ENCODE peak calls at places on chromosomes 2 and 18, in four cellular contexts. F is GM12878, R is GM12892, V is HepG2. Y is an unnamed sample.
A peak's percentile ranks its signal among the peaks of the same experiment; 100 is the strongest.

GRCh38 chr2:19630921-19631320 is 270.9 kb downstream of the TTC32 start:
- DNase-seq in F (no peak), R (no peak), V (no peak), Y (no peak)

GRCh38 chr2:241933175-241933911 is 63.8 kb downstream of the RTP5 start:
- DNase-seq in F (no peak), R (no peak), V (no peak), Y (no peak)

GRCh38 chr2:241018051-241018891 is 19.9 kb downstream of the SNED1 start:
- DNase-seq in F (no peak), R (no peak), V (no peak), Y (no peak)

GRCh38 chr18:73479472-73479871 is 611.7 kb upstream of the NETO1 start:
- DNase-seq in F (no peak), R (no peak), V (no peak), Y (no peak)

GRCh38 chr2:232335859-232336215 is 42.7 kb upstream of the ALPP start:
- DNase-seq in F (no peak), R (no peak), V (no peak), Y (no peak)

GRCh38 chr2:30147196-30147714 is 448 bp downstream of the YPEL5 start:
- DNase-seq in F (no peak), R (no peak), V (no peak), Y (no peak)

GRCh38 chr2:15223887-15224286 is 337.2 kb downstream of the NBAS start:
- DNase-seq in F (no peak), R (no peak), V (no peak), Y (no peak)

GRCh38 chr2:105781274-105781673 is 36.6 kb downstream of the NCK2 start:
- DNase-seq in F (no peak), R (no peak), V (no peak), Y (no peak)

GRCh38 chr2:154375625-154376020 is 322.9 kb upstream of the KCNJ3 start:
- DNase-seq in F (no peak), R (no peak), V (peak; percentile 54), Y (no peak)

GRCh38 chr2:234993547-234993981 is 41.7 kb downstream of the SH3BP4 start:
- DNase-seq in F (no peak), R (no peak), V (no peak), Y (no peak)

GRCh38 chr2:219912530-219912929 is 285.1 kb downstream of the SLC4A3 start:
- DNase-seq in F (no peak), R (no peak), V (no peak), Y (no peak)

GRCh38 chr18:33355756-33356155 is 84.8 kb downstream of the CCDC178 start:
- DNase-seq in F (no peak), R (no peak), V (no peak), Y (no peak)

GRCh38 chr18:25033747-25034471 is 318.1 kb downstream of the ZNF521 start:
- DNase-seq in F (no peak), R (no peak), V (no peak), Y (no peak)

GRCh38 chr18:59481436-59481835 is 122.4 kb upstream of the LMAN1 start:
- DNase-seq in F (no peak), R (no peak), V (no peak), Y (no peak)

GRCh38 chr18:41992066-41992465 is 37.0 kb downstream of the PIK3C3 start:
- DNase-seq in F (peak; percentile 76), R (no peak), V (no peak), Y (no peak)

GRCh38 chr2:60554649-60555065 is 1.2 kb upstream of the BCL11A start:
- DNase-seq in F (no peak), R (no peak), V (no peak), Y (no peak)

GRCh38 chr2:88540346-88540745 is 86.9 kb downstream of the EIF2AK3 start:
- DNase-seq in F (no peak), R (no peak), V (no peak), Y (no peak)

GRCh38 chr18:62522178-62522509 is 681 bp upstream of the ZCCHC2 start:
- DNase-seq in F (no peak), R (no peak), V (no peak), Y (no peak)

GRCh38 chr18:47901624-47902362 is 28.7 kb downstream of the SMAD2 start:
- DNase-seq in F (peak; percentile 61), R (no peak), V (no peak), Y (no peak)

GRCh38 chr18:51196811-51197660 is 445 bp downstream of the MEX3C start:
- DNase-seq in F (no peak), R (peak; percentile 26), V (no peak), Y (peak; percentile 15)

GRCh38 chr18:51195086-51195601 is 2.3 kb downstream of the MEX3C start:
- DNase-seq in F (no peak), R (no peak), V (no peak), Y (no peak)

GRCh38 chr18:51194604-51195003 is 2.9 kb downstream of the MEX3C start:
- DNase-seq in F (no peak), R (no peak), V (no peak), Y (no peak)

GRCh38 chr18:51196116-51196810 is 1.2 kb downstream of the MEX3C start:
- DNase-seq in F (no peak), R (peak; percentile 29), V (no peak), Y (no peak)

DNA sequence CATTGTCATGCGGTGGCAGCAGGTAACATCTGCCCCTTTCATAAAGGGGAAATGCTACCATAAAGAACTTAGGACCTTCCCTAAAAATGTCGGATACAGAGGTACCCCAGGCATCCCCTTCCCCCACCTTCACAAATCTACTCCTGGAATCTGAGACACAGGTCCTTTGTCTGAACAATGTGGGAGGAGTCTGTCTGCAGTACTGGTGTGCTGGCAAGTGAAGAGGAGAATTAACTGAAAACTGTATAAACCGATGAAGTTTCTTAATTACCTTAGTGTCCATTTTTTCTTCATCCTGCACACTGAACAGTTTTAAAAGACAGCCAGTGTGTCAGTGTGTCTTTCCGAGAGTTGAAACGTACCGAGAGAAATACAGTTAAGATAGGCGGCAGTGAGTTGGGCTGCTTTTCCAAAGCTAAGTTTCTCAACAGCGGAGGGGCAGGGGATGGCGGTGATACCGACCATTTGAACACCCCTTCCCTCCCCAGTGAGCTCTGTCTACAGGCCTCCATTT is 1.8 kb downstream of the MEX3C start:
- DNase-seq in F (no peak), R (no peak), V (peak; percentile 87), Y (no peak)
- TF ChIP-seq TAF1 in F (peak; percentile 10), R (no peak), V (no peak), Y (no peak)

GRCh38 chr2:41907716-41908328 is 140.0 kb upstream of the PKDCC start:
- DNase-seq in F (no peak), R (no peak), V (no peak), Y (no peak)
- TF ChIP-seq POLR2A in F (no peak), R (no peak), V (no peak), Y (no peak)

DNA sequence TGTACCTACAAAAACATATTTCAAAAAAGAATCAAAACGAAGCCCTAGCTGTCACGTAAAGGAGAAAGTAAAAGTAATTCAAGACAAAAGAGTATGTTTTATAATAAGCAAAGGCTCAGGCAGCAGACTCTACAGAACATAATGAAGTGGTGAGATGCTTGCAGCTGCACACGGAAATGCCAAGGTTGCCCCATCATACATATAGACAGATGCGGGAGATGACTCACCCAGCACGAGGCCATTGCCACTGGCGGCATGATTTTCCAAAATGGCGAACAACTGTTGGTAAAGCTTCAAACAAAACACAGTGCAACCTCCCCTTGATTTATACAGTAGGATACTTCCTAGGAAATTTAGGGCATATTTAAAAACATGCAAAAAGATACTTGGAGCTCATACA is 26.0 kb upstream of the C1QL2 start:
- DNase-seq in F (no peak), R (no peak), V (no peak), Y (no peak)
- TF ChIP-seq TAF1 in F (no peak), R (no peak), V (no peak), Y (no peak)

GRCh38 chr2:161136194-161136593 is 24.0 kb upstream of the TANK start:
- DNase-seq in F (no peak), R (no peak), V (no peak), Y (no peak)

GRCh38 chr2:161138429-161138828 is 21.8 kb upstream of the TANK start:
- DNase-seq in F (no peak), R (no peak), V (no peak), Y (no peak)

GRCh38 chr2:161139098-161139987 is 20.9 kb upstream of the TANK start:
- DNase-seq in F (no peak), R (no peak), V (no peak), Y (no peak)

GRCh38 chr2:161134547-161135518 is 25.4 kb upstream of the TANK start:
- DNase-seq in F (no peak), R (no peak), V (peak; percentile 66), Y (no peak)

GRCh38 chr2:161136696-161137324 is 23.4 kb upstream of the TANK start:
- DNase-seq in F (peak; percentile 87), R (no peak), V (no peak), Y (no peak)
- TF ChIP-seq POLR2A in F (peak; percentile 56), R (peak; percentile 92), V (no peak), Y (peak; percentile 95)

DNA sequence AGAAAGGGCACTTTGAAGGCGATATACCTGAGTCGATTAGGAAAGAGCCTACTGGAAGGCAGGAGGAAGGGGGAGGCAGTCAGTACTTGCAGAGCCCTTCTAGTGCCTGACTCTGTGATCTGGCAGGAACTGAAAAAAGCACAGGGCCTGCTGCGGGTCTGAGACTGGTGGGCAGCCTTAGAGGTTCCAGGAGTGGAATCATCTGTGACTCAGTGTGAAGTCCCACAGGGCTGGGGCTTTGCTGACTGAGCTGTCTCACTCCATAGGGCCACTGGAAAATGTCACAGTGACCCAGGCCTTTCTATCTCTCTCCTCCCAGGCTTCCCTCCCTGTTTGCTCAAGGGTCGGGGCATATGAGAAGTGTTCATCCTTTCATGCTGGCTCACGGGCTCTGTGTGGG is 47.1 kb upstream of the ZFP36L2 start:
- DNase-seq in F (no peak), R (no peak), V (no peak), Y (no peak)
- TF ChIP-seq TAF1 in F (no peak), R (no peak), V (no peak), Y (no peak)

DNA sequence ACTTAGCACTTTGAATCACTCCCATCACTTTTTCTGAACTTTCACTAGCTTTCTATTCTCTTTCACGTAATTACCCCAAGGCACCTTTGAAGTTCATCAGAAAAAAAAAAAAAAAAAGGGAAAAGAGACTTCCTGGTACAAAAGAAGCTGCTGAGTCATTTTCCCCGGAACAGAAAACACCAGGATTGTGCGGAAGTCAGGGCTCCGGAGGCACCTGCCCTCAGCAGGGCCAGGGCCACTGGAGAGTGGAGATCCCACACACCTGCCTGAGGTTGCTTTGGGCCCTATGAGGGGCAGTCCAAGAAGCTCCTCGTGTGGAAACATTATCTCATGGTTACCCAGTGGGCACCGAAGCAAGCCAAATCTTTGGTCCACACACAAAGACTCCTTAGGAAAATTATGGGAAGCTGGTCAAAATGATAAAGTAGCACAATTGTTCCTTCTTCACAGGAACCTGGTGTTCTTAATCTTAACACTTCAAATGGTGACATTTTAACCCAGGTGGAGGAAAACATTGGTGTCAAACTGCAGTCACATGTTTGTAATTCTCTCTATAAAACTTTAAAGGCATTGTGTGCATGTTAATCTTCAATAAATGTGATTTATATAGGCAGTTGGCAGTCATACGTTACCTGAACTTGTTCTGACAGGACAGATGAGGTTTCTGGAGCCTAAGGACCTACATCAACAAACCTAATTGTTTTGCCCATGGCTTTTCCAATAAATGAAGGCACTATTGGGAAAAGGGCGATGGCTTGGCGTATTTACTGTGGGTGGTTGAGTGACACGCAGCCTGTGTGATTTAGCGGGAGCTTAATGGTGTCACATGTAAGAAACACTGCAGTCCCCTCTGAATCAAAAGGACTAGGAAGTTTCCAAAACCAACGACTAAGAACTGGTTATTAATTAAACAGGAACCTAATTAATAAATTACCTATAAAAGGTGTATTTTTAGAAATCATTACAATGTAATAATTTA is 23.4 kb upstream of the FAM110C start:
- DNase-seq in F (no peak), R (no peak), V (peak; percentile 16), Y (no peak)
- TF ChIP-seq POLR2A in F (no peak), R (no peak), V (no peak), Y (no peak)